ENCODE peak calls at places on chromosomes 2 and 18, in four cellular contexts. One of them, this sample, is unnamed.

GRCh38 chr2:239991689-239992314 is 33.3 kb downstream of the NDUFA10 start:
- DNase-seq in putamen: peak
- DNase-seq in GM23248: peak
- DNase-seq in effector CD4-positive, alpha-beta T cell: no peak
- DNase-seq in this sample: no peak

GRCh38 chr18:47036298-47036874 is 965 bp upstream of the ELOA2 start:
- DNase-seq in putamen: no peak
- DNase-seq in GM23248: peak
- DNase-seq in effector CD4-positive, alpha-beta T cell: no peak
- DNase-seq in this sample: no peak

GRCh38 chr2:67945976-67946375 is 116.8 kb downstream of the C1D start:
- DNase-seq in effector CD4-positive, alpha-beta T cell: no peak
- DNase-seq in putamen: no peak
- DNase-seq in GM23248: peak
- DNase-seq in this sample: no peak

GRCh38 chr2:222468338-222468737 is 44.0 kb downstream of the SGPP2 start:
- DNase-seq in effector CD4-positive, alpha-beta T cell: no peak
- DNase-seq in GM23248: peak
- DNase-seq in putamen: no peak
- DNase-seq in this sample: no peak

GRCh38 chr18:70384181-70384790 is 95.4 kb downstream of the SOCS6 start:
- DNase-seq in effector CD4-positive, alpha-beta T cell: no peak
- DNase-seq in GM23248: peak
- DNase-seq in putamen: peak
- DNase-seq in this sample: no peak

GRCh38 chr2:38462121-38462634 is 85.1 kb upstream of the ATL2 start:
- DNase-seq in effector CD4-positive, alpha-beta T cell: no peak
- DNase-seq in GM23248: peak
- DNase-seq in putamen: peak
- DNase-seq in this sample: peak

GRCh38 chr2:241673189-241673663 is 13.4 kb downstream of the DTYMK start:
- DNase-seq in putamen: no peak
- DNase-seq in GM23248: no peak
- DNase-seq in effector CD4-positive, alpha-beta T cell: no peak
- DNase-seq in this sample: no peak

GRCh38 chr2:53600835-53601234 is 166.8 kb upstream of the CHAC2 start:
- DNase-seq in putamen: no peak
- DNase-seq in GM23248: no peak
- DNase-seq in effector CD4-positive, alpha-beta T cell: no peak
- DNase-seq in this sample: no peak

GRCh38 chr2:181393472-181393871 is 63.7 kb upstream of the ITGA4 start:
- DNase-seq in putamen: no peak
- DNase-seq in effector CD4-positive, alpha-beta T cell: no peak
- DNase-seq in GM23248: peak
- DNase-seq in this sample: no peak

GRCh38 chr2:67399144-67399543 is 2.0 kb downstream of the ETAA1 start:
- DNase-seq in effector CD4-positive, alpha-beta T cell: no peak
- DNase-seq in GM23248: no peak
- DNase-seq in putamen: no peak
- DNase-seq in this sample: no peak

GRCh38 chr2:203070615-203071547 is 56.2 kb downstream of the NBEAL1 start:
- DNase-seq in putamen: no peak
- DNase-seq in GM23248: no peak
- DNase-seq in effector CD4-positive, alpha-beta T cell: no peak
- DNase-seq in this sample: no peak

GRCh38 chr18:49626842-49627360 is 65.0 kb downstream of the LIPG start:
- DNase-seq in GM23248: no peak
- DNase-seq in putamen: no peak
- DNase-seq in effector CD4-positive, alpha-beta T cell: no peak
- DNase-seq in this sample: no peak

GRCh38 chr2:47088371-47089082 is 66.6 kb downstream of the STPG4 start:
- DNase-seq in effector CD4-positive, alpha-beta T cell: no peak
- DNase-seq in putamen: no peak
- DNase-seq in GM23248: no peak
- DNase-seq in this sample: no peak

GRCh38 chr2:169476459-169476858 is 2.8 kb upstream of the BBS5 start:
- DNase-seq in GM23248: peak
- DNase-seq in putamen: no peak
- DNase-seq in effector CD4-positive, alpha-beta T cell: no peak
- DNase-seq in this sample: no peak

GRCh38 chr2:18514838-18515461 is 45.5 kb downstream of the RDH14 start:
- DNase-seq in effector CD4-positive, alpha-beta T cell: no peak
- DNase-seq in GM23248: peak
- DNase-seq in putamen: no peak
- DNase-seq in this sample: no peak

GRCh38 chr2:200850512-200851256 is 13.8 kb downstream of the CLK1 start:
- DNase-seq in GM23248: no peak
- DNase-seq in effector CD4-positive, alpha-beta T cell: no peak
- DNase-seq in putamen: no peak
- DNase-seq in this sample: no peak

GRCh38 chr18:78891185-78891762 is 88.3 kb upstream of the SALL3 start:
- DNase-seq in putamen: no peak
- DNase-seq in GM23248: no peak
- DNase-seq in effector CD4-positive, alpha-beta T cell: no peak
- DNase-seq in this sample: no peak

GRCh38 chr2:181106789-181107418 is 126.5 kb downstream of the UBE2E3 start:
- DNase-seq in putamen: no peak
- DNase-seq in GM23248: peak
- DNase-seq in effector CD4-positive, alpha-beta T cell: no peak
- DNase-seq in this sample: no peak

GRCh38 chr18:40387130-40387821 is 1567.8 kb upstream of the PIK3C3 start:
- DNase-seq in effector CD4-positive, alpha-beta T cell: no peak
- DNase-seq in putamen: no peak
- DNase-seq in GM23248: no peak
- DNase-seq in this sample: no peak

GRCh38 chr2:100124746-100125145 is 17.6 kb downstream of the AFF3 start:
- DNase-seq in effector CD4-positive, alpha-beta T cell: no peak
- DNase-seq in GM23248: peak
- DNase-seq in putamen: no peak
- DNase-seq in this sample: no peak

GRCh38 chr2:62042944-62043343 is 137.5 kb downstream of the COMMD1 start:
- DNase-seq in putamen: no peak
- DNase-seq in effector CD4-positive, alpha-beta T cell: no peak
- DNase-seq in GM23248: peak
- DNase-seq in this sample: no peak

GRCh38 chr2:240322231-240322955 is 113.1 kb upstream of the GPC1 start:
- DNase-seq in effector CD4-positive, alpha-beta T cell: no peak
- DNase-seq in putamen: no peak
- DNase-seq in GM23248: peak
- DNase-seq in this sample: no peak

GRCh38 chr18:34936772-34937171 is 104.4 kb upstream of the MAPRE2 start:
- DNase-seq in effector CD4-positive, alpha-beta T cell: no peak
- DNase-seq in GM23248: no peak
- DNase-seq in putamen: no peak
- DNase-seq in this sample: no peak

GRCh38 chr2:10716581-10716980 is 4.8 kb upstream of the ATP6V1C2 start:
- DNase-seq in effector CD4-positive, alpha-beta T cell: no peak
- DNase-seq in putamen: no peak
- DNase-seq in GM23248: no peak
- DNase-seq in this sample: no peak

GRCh38 chr2:88258208-88258607 is 88.1 kb downstream of the THNSL2 start:
- DNase-seq in GM23248: no peak
- DNase-seq in effector CD4-positive, alpha-beta T cell: no peak
- DNase-seq in putamen: no peak
- DNase-seq in this sample: no peak

GRCh38 chr2:155363349-155363888 is 664.9 kb downstream of the KCNJ3 start:
- DNase-seq in effector CD4-positive, alpha-beta T cell: no peak
- DNase-seq in GM23248: no peak
- DNase-seq in putamen: no peak
- DNase-seq in this sample: no peak

GRCh38 chr2:69701100-69701945 is 40.6 kb upstream of the ANXA4 start:
- DNase-seq in GM23248: no peak
- DNase-seq in effector CD4-positive, alpha-beta T cell: no peak
- DNase-seq in putamen: no peak
- DNase-seq in this sample: no peak

GRCh38 chr18:9094307-9095226 is 7.9 kb upstream of the NDUFV2 start:
- DNase-seq in putamen: no peak
- DNase-seq in effector CD4-positive, alpha-beta T cell: no peak
- DNase-seq in GM23248: peak
- DNase-seq in this sample: no peak

GRCh38 chr2:230666885-230667712 is 45.5 kb upstream of the CAB39 start:
- DNase-seq in effector CD4-positive, alpha-beta T cell: no peak
- DNase-seq in GM23248: peak
- DNase-seq in putamen: no peak
- DNase-seq in this sample: no peak

GRCh38 chr2:42327125-42327524 is 33.9 kb downstream of the COX7A2L start:
- DNase-seq in GM23248: no peak
- DNase-seq in effector CD4-positive, alpha-beta T cell: no peak
- DNase-seq in putamen: no peak
- DNase-seq in this sample: no peak

GRCh38 chr2:20189299-20189931 is 35.5 kb downstream of the SDC1 start:
- DNase-seq in putamen: no peak
- DNase-seq in effector CD4-positive, alpha-beta T cell: no peak
- DNase-seq in GM23248: no peak
- DNase-seq in this sample: no peak

GRCh38 chr2:42200534-42201227 is 31.5 kb downstream of the EML4 start:
- DNase-seq in effector CD4-positive, alpha-beta T cell: no peak
- DNase-seq in putamen: no peak
- DNase-seq in GM23248: peak
- DNase-seq in this sample: no peak

GRCh38 chr18:49130261-49130660 is 179.5 kb upstream of the SMAD7 start:
- DNase-seq in GM23248: no peak
- DNase-seq in effector CD4-positive, alpha-beta T cell: no peak
- DNase-seq in putamen: no peak
- DNase-seq in this sample: no peak

GRCh38 chr18:1585881-1586488 is 681.3 kb downstream of the ADCYAP1 start:
- DNase-seq in putamen: no peak
- DNase-seq in GM23248: peak
- DNase-seq in effector CD4-positive, alpha-beta T cell: no peak
- DNase-seq in this sample: no peak

GRCh38 chr2:138630164-138630563 is 128.6 kb downstream of the SPOPL start:
- DNase-seq in effector CD4-positive, alpha-beta T cell: no peak
- DNase-seq in GM23248: no peak
- DNase-seq in putamen: no peak
- DNase-seq in this sample: no peak

GRCh38 chr2:134191835-134192234 is 62.0 kb upstream of the MGAT5 start:
- DNase-seq in putamen: no peak
- DNase-seq in GM23248: no peak
- DNase-seq in effector CD4-positive, alpha-beta T cell: no peak
- DNase-seq in this sample: no peak

GRCh38 chr2:23592061-23592685 is 207.2 kb downstream of the KLHL29 start:
- DNase-seq in GM23248: no peak
- DNase-seq in effector CD4-positive, alpha-beta T cell: no peak
- DNase-seq in putamen: no peak
- DNase-seq in this sample: no peak

GRCh38 chr2:237304763-237305514 is 109.0 kb downstream of the COL6A3 start:
- DNase-seq in GM23248: peak
- DNase-seq in putamen: no peak
- DNase-seq in effector CD4-positive, alpha-beta T cell: no peak
- DNase-seq in this sample: no peak

GRCh38 chr18:80037869-80038630 is 3.8 kb downstream of the RBFA start:
- DNase-seq in effector CD4-positive, alpha-beta T cell: no peak
- DNase-seq in putamen: no peak
- DNase-seq in GM23248: no peak
- DNase-seq in this sample: no peak

This sample was measured in occipital lobe.